ENCODE peak calls at places on chromosomes 3 and 15, in nine cellular contexts. D is Panc1, Z is fibroblast of lung, S is Caco-2, O is neuronal stem cell, P is breast epithelium, A is cardiac muscle cell, H is transverse colon, K is upper lobe of right lung. X is an unnamed sample. For H3K4me1 and H3K36me3, the result is how much of the 10 kb centered on the place peaks cover.

GRCh38 chr3:187041362-187042061 is 97.8 kb downstream of the RPL39L start:
- DNase-seq in H (no peak), D (no peak), S (no peak), O (no peak), P (no peak), K (no peak), A (no peak), Z (peak), X (no peak)

GRCh38 chr3:105593315-105593714 is 226.6 kb downstream of the ALCAM start:
- DNase-seq in H (no peak), O (no peak), Z (no peak), P (no peak), D (no peak), A (no peak), K (no peak), S (no peak), X (no peak)

GRCh38 chr3:148227534-148227933 is 470.2 kb upstream of the AGTR1 start:
- DNase-seq in P (no peak), Z (peak), K (no peak), S (no peak), H (no peak), O (no peak), A (peak), D (no peak), X (no peak)

GRCh38 chr3:19457449-19457848 is 309.1 kb downstream of the KCNH8 start:
- DNase-seq in S (no peak), P (no peak), O (no peak), H (no peak), Z (no peak), K (no peak), A (no peak), D (no peak), X (no peak)

GRCh38 chr3:170762081-170762480 is 107.9 kb downstream of the RPL22L1 start:
- DNase-seq in Z (no peak), O (no peak), A (no peak), H (no peak), D (no peak), S (no peak), P (no peak), K (no peak), X (no peak)

GRCh38 chr3:37785718-37786117 is 76.0 kb upstream of the CTDSPL start:
- DNase-seq in A (no peak), Z (no peak), S (no peak), O (no peak), P (no peak), H (peak), K (no peak), D (no peak), X (peak)

GRCh38 chr15:39704684-39705083 is 78.0 kb downstream of the FSIP1 start:
- DNase-seq in D (no peak), A (no peak), Z (peak), O (no peak), S (no peak), K (no peak), P (no peak), H (no peak), X (no peak)

GRCh38 chr3:61819861-61820260 is 258.5 kb downstream of the PTPRG start:
- DNase-seq in D (no peak), Z (peak), O (no peak), K (no peak), P (no peak), H (no peak), A (no peak), S (no peak), X (no peak)

GRCh38 chr3:78804251-78805037 is 963.4 kb downstream of the ROBO1 start:
- DNase-seq in Z (peak), D (no peak), A (no peak), H (no peak), S (no peak), K (no peak), P (no peak), O (no peak), X (peak)

GRCh38 chr3:195907730-195908438 is 467 bp downstream of the TNK2 start:
- DNase-seq in P (no peak), O (no peak), D (no peak), A (peak), K (peak), H (peak), Z (no peak), S (no peak), X (peak)
- H3K4me1 ChIP-seq in P (under half), O (under half), D (half or more), A (under half), K (under half), H (under half), Z (under half), S (under half), X (under half)

GRCh38 chr15:34941181-34941580 is 28.4 kb downstream of the AQR start:
- DNase-seq in A (no peak), K (no peak), Z (no peak), H (no peak), O (no peak), P (no peak), D (no peak), S (no peak), X (no peak)
- H3K36me3 ChIP-seq in A (half or more), K (half or more), Z (under half), H (half or more), O (under half), P (under half), D (under half), S (under half), X (under half)

GRCh38 chr3:172515130-172515918 is 7.9 kb downstream of the TNFSF10 start:
- DNase-seq in P (no peak), H (no peak), O (no peak), D (no peak), A (no peak), K (no peak), S (no peak), Z (peak), X (no peak)
- H3K4me1 ChIP-seq in P (under half), H (under half), O (under half), D (under half), A (under half), K (half or more), S (under half), Z (under half), X (half or more)

GRCh38 chr15:72252663-72253299 is 19.6 kb downstream of the PARP6 start:
- DNase-seq in H (no peak), D (no peak), Z (no peak), A (no peak), O (no peak), P (no peak), K (no peak), S (no peak), X (no peak)
- H3K36me3 ChIP-seq in H (half or more), D (under half), Z (under half), A (half or more), O (under half), P (under half), K (half or more), S (under half), X (under half)

GRCh38 chr3:71062037-71062919 is 521.2 kb downstream of the FOXP1 start:
- DNase-seq in O (no peak), D (no peak), A (no peak), H (no peak), K (no peak), S (no peak), Z (peak), P (no peak), X (no peak)

GRCh38 chr3:71060536-71060935 is 523.0 kb downstream of the FOXP1 start:
- DNase-seq in H (no peak), O (no peak), D (no peak), A (no peak), P (no peak), K (no peak), S (no peak), Z (no peak), X (no peak)

GRCh38 chr3:71062920-71063767 is 520.4 kb downstream of the FOXP1 start:
- DNase-seq in A (no peak), O (no peak), P (no peak), K (no peak), Z (peak), H (no peak), D (no peak), S (no peak), X (no peak)

GRCh38 chr3:71061581-71061980 is 521.9 kb downstream of the FOXP1 start:
- DNase-seq in D (no peak), P (no peak), H (no peak), Z (peak), S (no peak), O (no peak), A (no peak), K (no peak), X (no peak)

DNA sequence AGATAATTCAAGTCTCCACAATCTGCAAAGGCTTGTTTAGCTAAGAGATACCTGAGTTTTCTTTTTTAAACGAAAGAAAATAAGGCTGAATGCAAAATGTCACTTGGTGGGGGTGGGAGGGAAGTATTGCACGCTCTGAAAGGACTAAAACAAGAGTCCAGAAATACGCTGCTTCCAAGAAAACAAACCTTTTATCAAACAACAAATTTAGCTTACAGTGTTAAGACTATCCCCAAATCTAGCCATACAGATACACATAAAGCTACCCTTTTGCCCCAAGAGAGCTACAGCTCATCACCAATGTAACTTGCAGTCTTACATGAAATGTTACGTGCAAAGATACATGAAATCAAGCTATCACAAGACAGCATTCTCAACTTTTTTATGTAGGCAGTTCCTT is 522.5 kb downstream of the FOXP1 start:
- DNase-seq in S (no peak), P (no peak), Z (no peak), K (no peak), D (no peak), A (no peak), O (no peak), H (no peak), X (no peak)
- H3K4me1 ChIP-seq in S (half or more), P (under half), Z (under half), K (under half), D (under half), A (half or more), O (under half), H (under half), X (under half)

GRCh38 chr3:15433531-15433930 is 6.1 kb downstream of the EAF1 start:
- DNase-seq in D (no peak), K (no peak), Z (no peak), S (no peak), A (no peak), O (no peak), P (no peak), H (no peak), X (no peak)

GRCh38 chr3:15430624-15431023 is 3.2 kb downstream of the EAF1 start:
- DNase-seq in A (no peak), P (no peak), S (no peak), Z (no peak), K (no peak), H (no peak), O (no peak), D (no peak), X (no peak)

GRCh38 chr3:15436246-15436645 is 8.8 kb downstream of the EAF1 start:
- DNase-seq in S (no peak), Z (no peak), H (no peak), O (no peak), D (no peak), A (no peak), K (no peak), P (no peak), X (no peak)

GRCh38 chr3:15431256-15431837 is 3.9 kb downstream of the EAF1 start:
- DNase-seq in Z (no peak), K (no peak), D (no peak), H (no peak), O (no peak), A (no peak), S (no peak), P (no peak), X (no peak)

DNA sequence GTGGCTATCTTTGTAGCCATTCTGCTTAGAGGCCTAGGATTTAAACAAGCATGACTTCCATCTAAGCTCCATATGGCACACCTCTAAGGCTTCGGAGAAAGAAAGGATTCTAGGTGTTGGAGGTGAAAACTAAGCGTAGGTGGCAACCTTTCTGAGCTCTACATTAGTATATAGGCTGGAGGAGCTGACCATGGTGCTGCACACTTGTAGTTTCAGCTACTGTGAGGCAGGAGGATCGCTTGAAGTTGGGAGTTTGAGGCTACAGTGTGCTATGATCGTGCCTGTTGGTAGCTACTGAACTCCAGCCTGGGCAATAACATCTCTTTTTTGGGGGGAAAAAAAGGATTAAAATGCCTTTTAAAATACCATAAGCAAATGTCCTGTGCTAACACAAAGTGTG is 7.4 kb downstream of the EAF1 start:
- DNase-seq in P (no peak), O (no peak), Z (no peak), D (no peak), S (no peak), H (no peak), K (no peak), A (peak), X (no peak)
- H3K36me3 ChIP-seq in P (under half), O (under half), Z (under half), D (under half), S (under half), H (under half), K (half or more), A (half or more), X (under half)

GRCh38 chr3:165827233-165827632 is 10.0 kb downstream of the BCHE start:
- DNase-seq in K (no peak), H (no peak), D (no peak), O (no peak), A (no peak), P (no peak), Z (no peak), S (no peak), X (no peak)

GRCh38 chr3:165830746-165831145 is 6.5 kb downstream of the BCHE start:
- DNase-seq in Z (no peak), S (no peak), O (no peak), A (no peak), H (no peak), K (no peak), P (no peak), D (no peak), X (no peak)

GRCh38 chr3:165827883-165828282 is 9.3 kb downstream of the BCHE start:
- DNase-seq in P (no peak), K (no peak), O (no peak), H (no peak), A (no peak), Z (no peak), S (no peak), D (no peak), X (no peak)
- H3K4me1 ChIP-seq in P (under half), K (under half), O (under half), H (under half), A (under half), Z (under half), S (under half), D (under half), X (under half)

DNA sequence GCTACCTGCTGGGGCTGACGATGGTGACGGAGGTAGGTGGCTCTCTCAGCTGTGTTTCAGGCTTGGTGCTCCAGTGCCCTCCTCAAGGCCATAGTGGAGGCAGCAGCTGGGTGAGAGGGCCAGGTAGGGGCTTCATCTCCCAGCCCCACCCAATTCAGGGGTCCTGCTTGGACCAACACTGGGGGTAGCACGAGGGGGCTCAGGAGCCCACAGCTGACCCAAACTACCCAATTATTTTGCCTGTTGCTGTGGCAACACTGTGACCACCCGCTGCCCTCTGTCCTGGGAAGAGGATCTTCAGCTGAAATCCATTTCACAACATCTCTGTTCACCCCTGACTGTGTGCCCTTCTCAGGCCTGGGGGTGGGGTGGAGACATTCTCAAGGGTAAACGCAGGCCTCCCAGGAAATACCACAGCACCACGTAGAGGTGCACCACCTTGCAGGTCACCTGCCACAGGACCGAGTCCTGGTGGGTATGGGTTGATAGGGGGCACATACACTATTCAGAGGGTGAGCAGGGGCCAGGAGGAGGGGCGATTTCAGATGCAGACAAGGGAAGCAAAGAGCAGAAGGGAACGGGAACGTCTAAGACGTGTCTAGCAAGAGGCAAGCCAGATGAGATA is 62.7 kb downstream of the GRIP2 start:
- DNase-seq in Z (no peak), P (no peak), K (no peak), H (no peak), A (no peak), O (no peak), S (no peak), D (no peak), X (no peak)
- H3K36me3 ChIP-seq in Z (under half), P (under half), K (half or more), H (under half), A (under half), O (half or more), S (under half), D (under half), X (under half)

DNA sequence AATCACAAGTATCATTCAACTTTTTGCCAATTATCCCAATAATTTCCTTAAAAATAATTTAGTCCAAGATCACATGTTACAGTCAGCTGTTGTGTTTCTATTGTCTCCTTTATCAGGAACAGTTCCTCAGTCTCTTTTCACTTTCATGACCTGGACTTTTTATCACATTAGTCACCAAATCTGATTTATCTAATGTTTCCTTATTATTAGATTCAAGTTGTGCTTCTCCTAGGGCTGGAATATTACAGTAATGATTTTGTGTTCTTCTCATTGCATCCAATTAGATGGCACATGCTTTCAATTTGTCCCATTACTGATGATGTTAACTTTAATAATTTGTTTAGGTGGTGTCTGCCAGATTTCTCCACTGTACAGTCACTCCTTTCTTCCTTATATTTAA is 66.3 kb upstream of the DCBLD2 start:
- DNase-seq in K (no peak), O (no peak), D (no peak), P (no peak), S (no peak), Z (no peak), A (no peak), H (no peak), X (no peak)
- H3K4me1 ChIP-seq in K (under half), O (under half), D (under half), P (under half), S (under half), Z (under half), A (under half), H (under half), X (under half)

GRCh38 chr3:130968231-130968630 is 58.4 kb downstream of the ASTE1 start:
- DNase-seq in H (no peak), P (no peak), S (no peak), O (no peak), D (no peak), A (no peak), K (no peak), Z (peak), X (no peak)

GRCh38 chr3:130974201-130974600 is 52.4 kb downstream of the ASTE1 start:
- DNase-seq in P (no peak), H (no peak), A (no peak), K (no peak), Z (no peak), O (no peak), S (no peak), D (no peak), X (no peak)

GRCh38 chr3:130969621-130970020 is 57.0 kb downstream of the ASTE1 start:
- DNase-seq in A (no peak), O (no peak), D (no peak), K (no peak), S (no peak), P (no peak), H (no peak), Z (peak), X (no peak)

GRCh38 chr3:130973401-130973800 is 53.2 kb downstream of the ASTE1 start:
- DNase-seq in K (no peak), S (no peak), O (no peak), D (no peak), A (no peak), Z (no peak), P (no peak), H (no peak), X (no peak)

GRCh38 chr3:130971208-130971607 is 55.4 kb downstream of the ASTE1 start:
- DNase-seq in O (no peak), S (no peak), A (no peak), P (no peak), D (no peak), Z (peak), K (no peak), H (no peak), X (no peak)
- H3K36me3 ChIP-seq in O (under half), S (under half), A (under half), P (under half), D (under half), Z (under half), K (half or more), H (under half), X (under half)